ENCODE peak calls at places on chromosomes 7 and 10, in eight cellular contexts. One of them, this sample, is unnamed.

GRCh38 chr10:72697711-72698110 is 5.8 kb downstream of the MCU start:
- DNase-seq in Ammon's horn: no peak
- DNase-seq in GM12878: no peak
- DNase-seq in nephron progenitor cell: no peak
- DNase-seq in GM20000: no peak
- DNase-seq in cardiac septum: no peak
- DNase-seq in iPS-NIHi11: no peak
- DNase-seq in trophoblast cell: no peak
- DNase-seq in this sample: no peak

GRCh38 chr7:76071316-76072242 is 23.7 kb downstream of the MDH2 start:
- DNase-seq in Ammon's horn: no peak
- DNase-seq in GM12878: no peak
- DNase-seq in nephron progenitor cell: peak; percentile 12
- DNase-seq in GM20000: no peak
- DNase-seq in cardiac septum: no peak
- DNase-seq in iPS-NIHi11: no peak
- DNase-seq in trophoblast cell: no peak
- DNase-seq in this sample: peak; percentile 45

GRCh38 chr10:33353853-33354252 is 19.4 kb upstream of the NRP1 start:
- DNase-seq in Ammon's horn: no peak
- DNase-seq in GM12878: no peak
- DNase-seq in nephron progenitor cell: no peak
- DNase-seq in GM20000: no peak
- DNase-seq in cardiac septum: no peak
- DNase-seq in iPS-NIHi11: no peak
- DNase-seq in trophoblast cell: no peak
- DNase-seq in this sample: no peak

GRCh38 chr7:80284848-80285247 is 150.2 kb downstream of the GNAI1 start:
- DNase-seq in Ammon's horn: no peak
- DNase-seq in GM12878: no peak
- DNase-seq in nephron progenitor cell: no peak
- DNase-seq in GM20000: no peak
- DNase-seq in cardiac septum: no peak
- DNase-seq in iPS-NIHi11: no peak
- DNase-seq in trophoblast cell: no peak
- DNase-seq in this sample: no peak

GRCh38 chr7:7190142-7190541 is 7.8 kb downstream of the C1GALT1 start:
- DNase-seq in Ammon's horn: no peak
- DNase-seq in GM12878: no peak
- DNase-seq in nephron progenitor cell: no peak
- DNase-seq in GM20000: no peak
- DNase-seq in cardiac septum: no peak
- DNase-seq in iPS-NIHi11: no peak
- DNase-seq in trophoblast cell: no peak
- DNase-seq in this sample: no peak

GRCh38 chr7:128783143-128783799 is 7.7 kb upstream of the OPN1SW start:
- DNase-seq in Ammon's horn: peak; percentile 64
- DNase-seq in GM12878: no peak
- DNase-seq in nephron progenitor cell: peak; percentile 57
- DNase-seq in GM20000: no peak
- DNase-seq in cardiac septum: peak; percentile 87
- DNase-seq in iPS-NIHi11: peak; percentile 86
- DNase-seq in trophoblast cell: no peak
- DNase-seq in this sample: peak; percentile 68

GRCh38 chr7:5997210-5997808 is 11.5 kb downstream of the PMS2 start:
- DNase-seq in Ammon's horn: peak; percentile 75
- DNase-seq in GM12878: no peak
- DNase-seq in nephron progenitor cell: peak; percentile 15
- DNase-seq in GM20000: peak; percentile 48
- DNase-seq in cardiac septum: no peak
- DNase-seq in iPS-NIHi11: peak; percentile 48
- DNase-seq in trophoblast cell: peak; percentile 43
- DNase-seq in this sample: no peak

GRCh38 chr10:132167041-132167674 is 19.6 kb upstream of the DPYSL4 start:
- DNase-seq in Ammon's horn: no peak
- DNase-seq in GM12878: no peak
- DNase-seq in nephron progenitor cell: no peak
- DNase-seq in GM20000: no peak
- DNase-seq in cardiac septum: peak; percentile 26
- DNase-seq in iPS-NIHi11: no peak
- DNase-seq in trophoblast cell: no peak
- DNase-seq in this sample: peak; percentile 26

GRCh38 chr7:134432296-134433152 is 26.4 kb downstream of the AKR1B1 start:
- DNase-seq in Ammon's horn: peak; percentile 96
- DNase-seq in GM12878: peak; percentile 69
- DNase-seq in nephron progenitor cell: peak; percentile 74
- DNase-seq in GM20000: peak; percentile 88
- DNase-seq in cardiac septum: peak; percentile 87
- DNase-seq in iPS-NIHi11: peak; percentile 91
- DNase-seq in trophoblast cell: peak; percentile 94
- DNase-seq in this sample: peak; percentile 85

GRCh38 chr7:1944619-1945210 is 274.6 kb downstream of the ELFN1 start:
- DNase-seq in Ammon's horn: no peak
- DNase-seq in GM12878: no peak
- DNase-seq in nephron progenitor cell: no peak
- DNase-seq in GM20000: no peak
- DNase-seq in cardiac septum: no peak
- DNase-seq in iPS-NIHi11: no peak
- DNase-seq in trophoblast cell: no peak
- DNase-seq in this sample: peak; percentile 31

GRCh38 chr7:24328050-24328449 is 44.1 kb downstream of the NPY start:
- DNase-seq in Ammon's horn: no peak
- DNase-seq in GM12878: no peak
- DNase-seq in nephron progenitor cell: no peak
- DNase-seq in GM20000: no peak
- DNase-seq in cardiac septum: no peak
- DNase-seq in iPS-NIHi11: no peak
- DNase-seq in trophoblast cell: no peak
- DNase-seq in this sample: peak; percentile 36

GRCh38 chr10:32459072-32459703 is 13.2 kb downstream of the CCDC7 start:
- DNase-seq in Ammon's horn: no peak
- DNase-seq in GM12878: no peak
- DNase-seq in nephron progenitor cell: no peak
- DNase-seq in GM20000: no peak
- DNase-seq in cardiac septum: no peak
- DNase-seq in iPS-NIHi11: no peak
- DNase-seq in trophoblast cell: no peak
- DNase-seq in this sample: no peak

This sample was measured in left lung.